ENCODE peak calls at places on chromosomes 11 and 22, in eight cellular contexts. One of them, this sample, is unnamed. For H3K4me1 and H3K36me3, the result is how much of the 10 kb centered on the place peaks cover.

GRCh38 chr11:2588809-2589537 is 110.8 kb downstream of the KCNQ1OT1 start:
- DNase-seq in left lung: peak
- DNase-seq in CD8-positive, alpha-beta T cell: peak
- DNase-seq in heart left ventricle: peak
- DNase-seq in stomach: no peak
- DNase-seq in GM23248: no peak
- DNase-seq in neural progenitor cell: no peak
- DNase-seq in tibial artery: no peak
- DNase-seq in this sample: no peak

GRCh38 chr22:49825436-49825835 is 2.2 kb downstream of the BRD1 start:
- DNase-seq in left lung: no peak
- DNase-seq in CD8-positive, alpha-beta T cell: no peak
- DNase-seq in heart left ventricle: no peak
- DNase-seq in stomach: no peak
- DNase-seq in GM23248: peak
- DNase-seq in neural progenitor cell: no peak
- DNase-seq in tibial artery: no peak
- DNase-seq in this sample: no peak

GRCh38 chr11:67436459-67437081 is 912 bp downstream of the PTPRCAP start:
- DNase-seq in left lung: no peak
- DNase-seq in CD8-positive, alpha-beta T cell: peak
- DNase-seq in heart left ventricle: no peak
- DNase-seq in stomach: peak
- DNase-seq in GM23248: no peak
- DNase-seq in neural progenitor cell: no peak
- DNase-seq in tibial artery: no peak
- DNase-seq in this sample: no peak

GRCh38 chr11:95404370-95404769 is 173.4 kb upstream of the SESN3 start:
- DNase-seq in left lung: no peak
- DNase-seq in CD8-positive, alpha-beta T cell: no peak
- DNase-seq in heart left ventricle: no peak
- DNase-seq in stomach: no peak
- DNase-seq in GM23248: no peak
- DNase-seq in neural progenitor cell: peak
- DNase-seq in tibial artery: no peak
- DNase-seq in this sample: no peak

GRCh38 chr11:64765291-64765803 is 5.6 kb upstream of the PYGM start:
- DNase-seq in left lung: peak
- DNase-seq in CD8-positive, alpha-beta T cell: no peak
- DNase-seq in heart left ventricle: peak
- DNase-seq in stomach: no peak
- DNase-seq in GM23248: no peak
- DNase-seq in neural progenitor cell: peak
- DNase-seq in tibial artery: peak
- DNase-seq in this sample: no peak

GRCh38 chr11:113176971-113177370 is 137.4 kb upstream of the TTC12 start:
- DNase-seq in left lung: no peak
- DNase-seq in CD8-positive, alpha-beta T cell: no peak
- DNase-seq in heart left ventricle: no peak
- DNase-seq in stomach: no peak
- DNase-seq in GM23248: peak
- DNase-seq in neural progenitor cell: no peak
- DNase-seq in tibial artery: no peak
- DNase-seq in this sample: no peak

GRCh38 chr11:44219830-44220778 is 89.8 kb downstream of the ALX4 start:
- DNase-seq in left lung: no peak
- DNase-seq in CD8-positive, alpha-beta T cell: no peak
- DNase-seq in heart left ventricle: no peak
- DNase-seq in stomach: no peak
- DNase-seq in GM23248: peak
- DNase-seq in neural progenitor cell: no peak
- DNase-seq in tibial artery: no peak
- DNase-seq in this sample: no peak

GRCh38 chr11:36280531-36280930 is 8.7 kb downstream of the COMMD9 start:
- DNase-seq in left lung: no peak
- DNase-seq in CD8-positive, alpha-beta T cell: no peak
- DNase-seq in heart left ventricle: no peak
- DNase-seq in stomach: no peak
- DNase-seq in GM23248: no peak
- DNase-seq in neural progenitor cell: no peak
- DNase-seq in tibial artery: no peak
- DNase-seq in this sample: no peak

GRCh38 chr11:70542811-70543210 is 144.5 kb downstream of the CTTN start:
- DNase-seq in left lung: no peak
- DNase-seq in CD8-positive, alpha-beta T cell: no peak
- DNase-seq in heart left ventricle: no peak
- DNase-seq in stomach: no peak
- DNase-seq in GM23248: no peak
- DNase-seq in neural progenitor cell: no peak
- DNase-seq in tibial artery: no peak
- DNase-seq in this sample: no peak

GRCh38 chr22:35523167-35523928 is 17.3 kb upstream of the RASD2 start:
- DNase-seq in left lung: no peak
- DNase-seq in CD8-positive, alpha-beta T cell: no peak
- DNase-seq in heart left ventricle: no peak
- DNase-seq in stomach: no peak
- DNase-seq in GM23248: no peak
- DNase-seq in neural progenitor cell: no peak
- DNase-seq in tibial artery: no peak
- DNase-seq in this sample: no peak

GRCh38 chr11:33534575-33534974 is 166.1 kb downstream of the C11orf91 start:
- DNase-seq in left lung: no peak
- DNase-seq in CD8-positive, alpha-beta T cell: no peak
- DNase-seq in heart left ventricle: no peak
- DNase-seq in stomach: no peak
- DNase-seq in GM23248: no peak
- DNase-seq in neural progenitor cell: no peak
- DNase-seq in tibial artery: no peak
- DNase-seq in this sample: no peak

GRCh38 chr11:15968461-15969130 is 387.8 kb downstream of the SOX6 start:
- DNase-seq in left lung: no peak
- DNase-seq in CD8-positive, alpha-beta T cell: no peak
- DNase-seq in heart left ventricle: no peak
- DNase-seq in stomach: no peak
- DNase-seq in GM23248: no peak
- DNase-seq in neural progenitor cell: peak
- DNase-seq in tibial artery: no peak
- DNase-seq in this sample: no peak

GRCh38 chr11:69992943-69993694 is 85.0 kb upstream of the ANO1 start:
- DNase-seq in left lung: no peak
- DNase-seq in CD8-positive, alpha-beta T cell: no peak
- DNase-seq in heart left ventricle: no peak
- DNase-seq in stomach: peak
- DNase-seq in GM23248: no peak
- DNase-seq in neural progenitor cell: no peak
- DNase-seq in tibial artery: no peak
- DNase-seq in this sample: no peak

GRCh38 chr11:11894486-11894885 is 52.7 kb downstream of the USP47 start:
- DNase-seq in left lung: no peak
- DNase-seq in CD8-positive, alpha-beta T cell: no peak
- DNase-seq in heart left ventricle: no peak
- DNase-seq in stomach: no peak
- DNase-seq in GM23248: no peak
- DNase-seq in neural progenitor cell: no peak
- DNase-seq in tibial artery: no peak
- DNase-seq in this sample: no peak

GRCh38 chr11:35216962-35217667 is 78.1 kb downstream of the CD44 start:
- DNase-seq in left lung: no peak
- DNase-seq in CD8-positive, alpha-beta T cell: peak
- DNase-seq in heart left ventricle: no peak
- DNase-seq in stomach: no peak
- DNase-seq in GM23248: peak
- DNase-seq in neural progenitor cell: no peak
- DNase-seq in tibial artery: no peak
- DNase-seq in this sample: no peak

GRCh38 chr11:34915136-34916013 is 804 bp downstream of the APIP start:
- DNase-seq in left lung: no peak
- DNase-seq in CD8-positive, alpha-beta T cell: no peak
- DNase-seq in heart left ventricle: no peak
- DNase-seq in stomach: no peak
- DNase-seq in GM23248: peak
- DNase-seq in neural progenitor cell: no peak
- DNase-seq in tibial artery: peak
- DNase-seq in this sample: no peak

GRCh38 chr22:47401592-47401898 is 639.1 kb downstream of the TBC1D22A start:
- DNase-seq in left lung: no peak
- DNase-seq in CD8-positive, alpha-beta T cell: no peak
- DNase-seq in heart left ventricle: no peak
- DNase-seq in stomach: no peak
- DNase-seq in GM23248: no peak
- DNase-seq in neural progenitor cell: no peak
- DNase-seq in tibial artery: no peak
- DNase-seq in this sample: no peak

GRCh38 chr22:23242473-23243001 is 62.2 kb downstream of the BCR start:
- DNase-seq in left lung: no peak
- DNase-seq in CD8-positive, alpha-beta T cell: no peak
- DNase-seq in heart left ventricle: peak
- DNase-seq in stomach: no peak
- DNase-seq in GM23248: no peak
- DNase-seq in neural progenitor cell: peak
- DNase-seq in tibial artery: no peak
- DNase-seq in this sample: no peak

GRCh38 chr11:72236083-72236697 is 7.8 kb downstream of the PHOX2A start:
- DNase-seq in left lung: no peak
- DNase-seq in CD8-positive, alpha-beta T cell: no peak
- DNase-seq in heart left ventricle: no peak
- DNase-seq in stomach: no peak
- DNase-seq in GM23248: no peak
- DNase-seq in neural progenitor cell: no peak
- DNase-seq in tibial artery: no peak
- DNase-seq in this sample: no peak

GRCh38 chr11:124394408-124394807 is 4.4 kb downstream of the OR8B3 start:
- DNase-seq in left lung: no peak
- DNase-seq in CD8-positive, alpha-beta T cell: no peak
- DNase-seq in heart left ventricle: no peak
- DNase-seq in stomach: no peak
- DNase-seq in GM23248: peak
- DNase-seq in neural progenitor cell: no peak
- DNase-seq in tibial artery: no peak
- DNase-seq in this sample: no peak

GRCh38 chr22:41974691-41975290 is 5.5 kb downstream of the SEPTIN3 start:
- DNase-seq in left lung: no peak
- DNase-seq in CD8-positive, alpha-beta T cell: no peak
- DNase-seq in heart left ventricle: no peak
- DNase-seq in stomach: no peak
- DNase-seq in GM23248: no peak
- DNase-seq in neural progenitor cell: no peak
- DNase-seq in tibial artery: no peak
- DNase-seq in this sample: no peak

GRCh38 chr11:103923473-103923931 is 112.9 kb upstream of the DDI1 start:
- DNase-seq in left lung: no peak
- DNase-seq in CD8-positive, alpha-beta T cell: no peak
- DNase-seq in heart left ventricle: no peak
- DNase-seq in stomach: no peak
- DNase-seq in GM23248: no peak
- DNase-seq in neural progenitor cell: no peak
- DNase-seq in tibial artery: no peak
- DNase-seq in this sample: no peak

GRCh38 chr11:17277024-17277584 is 565 bp downstream of the NUCB2 start:
- DNase-seq in left lung: no peak
- DNase-seq in CD8-positive, alpha-beta T cell: no peak
- DNase-seq in heart left ventricle: no peak
- DNase-seq in stomach: no peak
- DNase-seq in GM23248: peak
- DNase-seq in neural progenitor cell: no peak
- DNase-seq in tibial artery: peak
- DNase-seq in this sample: no peak

GRCh38 chr11:14101388-14101787 is 138.9 kb downstream of the SPON1 start:
- DNase-seq in left lung: no peak
- DNase-seq in CD8-positive, alpha-beta T cell: no peak
- DNase-seq in heart left ventricle: no peak
- DNase-seq in stomach: no peak
- DNase-seq in GM23248: peak
- DNase-seq in neural progenitor cell: no peak
- DNase-seq in tibial artery: no peak
- DNase-seq in this sample: no peak

GRCh38 chr11:69983897-69984438 is 94.1 kb upstream of the ANO1 start:
- DNase-seq in left lung: no peak
- DNase-seq in CD8-positive, alpha-beta T cell: no peak
- DNase-seq in heart left ventricle: no peak
- DNase-seq in stomach: no peak
- DNase-seq in GM23248: no peak
- DNase-seq in neural progenitor cell: no peak
- DNase-seq in tibial artery: no peak
- DNase-seq in this sample: no peak

GRCh38 chr11:94144233-94144632 is 15.6 kb downstream of the PANX1 start:
- DNase-seq in left lung: no peak
- DNase-seq in CD8-positive, alpha-beta T cell: no peak
- DNase-seq in heart left ventricle: no peak
- DNase-seq in stomach: no peak
- DNase-seq in GM23248: no peak
- DNase-seq in neural progenitor cell: no peak
- DNase-seq in tibial artery: no peak
- DNase-seq in this sample: no peak

GRCh38 chr11:2687782-2688191 is 12.0 kb downstream of the KCNQ1OT1 start:
- DNase-seq in left lung: peak
- DNase-seq in CD8-positive, alpha-beta T cell: no peak
- DNase-seq in heart left ventricle: no peak
- DNase-seq in stomach: no peak
- DNase-seq in GM23248: no peak
- DNase-seq in neural progenitor cell: no peak
- DNase-seq in tibial artery: peak
- DNase-seq in this sample: no peak

GRCh38 chr22:18148508-18148965 is 1.4 kb upstream of the USP18 start:
- DNase-seq in left lung: no peak
- DNase-seq in CD8-positive, alpha-beta T cell: no peak
- DNase-seq in heart left ventricle: no peak
- DNase-seq in stomach: no peak
- DNase-seq in GM23248: no peak
- DNase-seq in neural progenitor cell: no peak
- DNase-seq in tibial artery: no peak
- DNase-seq in this sample: no peak
- H3K4me1 ChIP-seq in left lung: under half
- H3K4me1 ChIP-seq in CD8-positive, alpha-beta T cell: under half
- H3K4me1 ChIP-seq in heart left ventricle: under half
- H3K4me1 ChIP-seq in stomach: under half
- H3K4me1 ChIP-seq in GM23248: under half
- H3K4me1 ChIP-seq in neural progenitor cell: under half
- H3K4me1 ChIP-seq in tibial artery: under half
- H3K4me1 ChIP-seq in this sample: under half

GRCh38 chr22:37302617-37303555 is 20.6 kb downstream of the CYTH4 start:
- DNase-seq in left lung: no peak
- DNase-seq in CD8-positive, alpha-beta T cell: no peak
- DNase-seq in heart left ventricle: no peak
- DNase-seq in stomach: no peak
- DNase-seq in GM23248: no peak
- DNase-seq in neural progenitor cell: peak
- DNase-seq in tibial artery: no peak
- DNase-seq in this sample: no peak
- H3K36me3 ChIP-seq in left lung: half or more
- H3K36me3 ChIP-seq in CD8-positive, alpha-beta T cell: under half
- H3K36me3 ChIP-seq in heart left ventricle: under half
- H3K36me3 ChIP-seq in stomach: under half
- H3K36me3 ChIP-seq in GM23248: under half
- H3K36me3 ChIP-seq in neural progenitor cell: under half
- H3K36me3 ChIP-seq in tibial artery: under half
- H3K36me3 ChIP-seq in this sample: under half

GRCh38 chr11:128500488-128500887 is 86.9 kb downstream of the ETS1 start:
- DNase-seq in left lung: no peak
- DNase-seq in CD8-positive, alpha-beta T cell: no peak
- DNase-seq in heart left ventricle: no peak
- DNase-seq in stomach: no peak
- DNase-seq in GM23248: no peak
- DNase-seq in neural progenitor cell: no peak
- DNase-seq in tibial artery: no peak
- DNase-seq in this sample: no peak
- H3K4me3 ChIP-seq in left lung: no peak
- H3K4me3 ChIP-seq in CD8-positive, alpha-beta T cell: peak
- H3K4me3 ChIP-seq in heart left ventricle: no peak
- H3K4me3 ChIP-seq in stomach: no peak
- H3K4me3 ChIP-seq in GM23248: no peak
- H3K4me3 ChIP-seq in neural progenitor cell: no peak
- H3K4me3 ChIP-seq in tibial artery: no peak
- H3K4me3 ChIP-seq in this sample: no peak

GRCh38 chr22:33335611-33336279 is 277.6 kb upstream of the SYN3 start:
- DNase-seq in left lung: no peak
- DNase-seq in CD8-positive, alpha-beta T cell: no peak
- DNase-seq in heart left ventricle: no peak
- DNase-seq in stomach: no peak
- DNase-seq in GM23248: no peak
- DNase-seq in neural progenitor cell: no peak
- DNase-seq in tibial artery: no peak
- DNase-seq in this sample: no peak
- H3K4me1 ChIP-seq in left lung: under half
- H3K4me1 ChIP-seq in CD8-positive, alpha-beta T cell: under half
- H3K4me1 ChIP-seq in heart left ventricle: under half
- H3K4me1 ChIP-seq in stomach: under half
- H3K4me1 ChIP-seq in GM23248: under half
- H3K4me1 ChIP-seq in neural progenitor cell: under half
- H3K4me1 ChIP-seq in tibial artery: under half
- H3K4me1 ChIP-seq in this sample: under half

This sample was measured in right atrium auricular region.